ENCODE peak calls at places on chromosomes 11 and 22, in five cellular contexts. U is neural crest cell, L is colonic mucosa, X is NCI-H2107, S is astrocyte of the spinal cord. K is an unnamed sample.
A peak's percentile ranks its signal among the peaks of the same experiment; 100 is the strongest.

GRCh38 chr22:45268958-45269844 is 15.5 kb upstream of the UPK3A start:
- DNase-seq in X (no peak), U (peak; percentile 95), L (peak; percentile 87), S (peak; percentile 59), K (no peak)

GRCh38 chr22:50576070-50576469 is 2.2 kb downstream of the CPT1B start:
- DNase-seq in U (peak; percentile 22), L (no peak), X (no peak), S (peak; percentile 17), K (no peak)

GRCh38 chr11:27701262-27702105 is 1.2 kb upstream of the BDNF start:
- DNase-seq in L (peak; percentile 33), U (no peak), S (peak; percentile 83), X (no peak), K (no peak)

GRCh38 chr22:42419328-42419881 is 12.8 kb downstream of the NFAM1 start:
- DNase-seq in U (no peak), X (no peak), S (no peak), L (no peak), K (no peak)

GRCh38 chr11:15258433-15259350 is 144.0 kb downstream of the INSC start:
- DNase-seq in L (peak; percentile 22), U (no peak), X (peak; percentile 25), S (peak; percentile 54), K (no peak)

GRCh38 chr11:65489061-65489705 is 9.7 kb upstream of the MALAT1 start:
- DNase-seq in U (no peak), S (peak; percentile 89), X (no peak), L (no peak), K (peak; percentile 88)

GRCh38 chr22:50105529-50106100 is 15.8 kb downstream of the MOV10L1 start:
- DNase-seq in L (no peak), S (no peak), X (no peak), U (no peak), K (no peak)

GRCh38 chr11:59668188-59668949 is 468 bp downstream of the PATL1 start:
- DNase-seq in U (peak; percentile 14), L (peak; percentile 62), X (no peak), S (peak; percentile 34), K (peak; percentile 39)

GRCh38 chr11:100709233-100709999 is 22.3 kb downstream of the ARHGAP42 start:
- DNase-seq in L (no peak), U (no peak), X (no peak), S (peak; percentile 25), K (no peak)

GRCh38 chr11:62575156-62575555 is 1.5 kb upstream of the EEF1G start:
- DNase-seq in X (no peak), S (no peak), U (no peak), L (peak; percentile 65), K (no peak)

GRCh38 chr11:72179804-72180396 is 12.0 kb upstream of the FOLR1 start:
- DNase-seq in X (no peak), L (no peak), U (no peak), S (peak; percentile 12), K (no peak)

GRCh38 chr11:35260342-35260985 is 121.5 kb downstream of the CD44 start:
- DNase-seq in X (no peak), S (peak; percentile 90), L (no peak), U (no peak), K (no peak)

GRCh38 chr22:43890901-43891331 is 897 bp downstream of the PNPLA5 start:
- DNase-seq in S (no peak), U (no peak), L (no peak), X (no peak), K (no peak)

GRCh38 chr11:69234740-69235710 is 58.9 kb upstream of the MYEOV start:
- DNase-seq in L (peak; percentile 13), U (no peak), S (no peak), X (no peak), K (no peak)

GRCh38 chr11:120032766-120033390 is 105.0 kb downstream of the TRIM29 start:
- DNase-seq in X (no peak), S (no peak), L (no peak), U (no peak), K (no peak)

GRCh38 chr22:39526736-39527171 is 5.8 kb downstream of the RPS19BP1 start:
- DNase-seq in U (no peak), S (no peak), X (no peak), L (no peak), K (no peak)

GRCh38 chr11:57549983-57550382 is 12.6 kb downstream of the SMTNL1 start:
- DNase-seq in S (no peak), X (no peak), L (no peak), U (no peak), K (no peak)

GRCh38 chr11:70327717-70328116 is 57.2 kb downstream of the PPFIA1 start:
- DNase-seq in X (no peak), S (no peak), U (no peak), L (no peak), K (no peak)

GRCh38 chr22:33054276-33054675 is 3.9 kb downstream of the SYN3 start:
- DNase-seq in X (no peak), L (no peak), S (no peak), U (no peak), K (no peak)

GRCh38 chr11:35011389-35011788 is 95.0 kb downstream of the PDHX start:
- DNase-seq in L (no peak), U (no peak), S (peak; percentile 36), X (no peak), K (no peak)

GRCh38 chr11:65773784-65774411 is 6.9 kb downstream of the AP5B1 start:
- DNase-seq in S (no peak), X (no peak), L (no peak), U (no peak), K (no peak)

GRCh38 chr11:10916674-10917073 is 58.8 kb upstream of the ZBED5 start:
- DNase-seq in S (no peak), U (no peak), L (no peak), X (no peak), K (no peak)

GRCh38 chr11:119643212-119643877 is 85.7 kb downstream of the NECTIN1 start:
- DNase-seq in S (no peak), L (no peak), X (no peak), U (no peak), K (no peak)

GRCh38 chr11:2466869-2467694 is 22.3 kb downstream of the KCNQ1 start:
- DNase-seq in X (no peak), S (no peak), L (peak; percentile 49), U (no peak), K (no peak)

GRCh38 chr22:20008221-20008995 is 8.2 kb downstream of the ARVCF start:
- DNase-seq in U (no peak), L (no peak), S (no peak), X (no peak), K (no peak)

GRCh38 chr11:73189723-73190556 is 28.1 kb upstream of the P2RY2 start:
- DNase-seq in L (no peak), U (no peak), S (no peak), X (no peak), K (no peak)

GRCh38 chr11:123473941-123474668 is 44.0 kb downstream of the GRAMD1B start:
- DNase-seq in L (no peak), S (peak; percentile 93), X (no peak), U (no peak), K (no peak)

K was measured in NT2/D1.